ENCODE peak calls at places on chromosomes 12 and 14, in ten cellular contexts. A is brain microvascular endothelial cell, C is stomach, D is HCT116, Q is testis, U is lung, F is kidney, T is tibial nerve, L is fibroblast of villous mesenchyme, B is foreskin fibroblast. M is an unnamed sample.

GRCh38 chr12:95218852-95219171 is 1.2 kb downstream of the VEZT start:
- DNase-seq in L (peak), T (no peak), D (no peak), Q (peak), F (no peak), U (no peak), A (no peak), B (no peak), C (no peak), M (peak)

GRCh38 chr12:57213763-57214397 is 2.7 kb upstream of the NXPH4 start:
- DNase-seq in U (no peak), B (no peak), Q (no peak), C (no peak), D (no peak), T (no peak), L (no peak), F (no peak), A (no peak), M (no peak)

GRCh38 chr14:64081174-64081746 is 212.9 kb downstream of the ESR2 start:
- DNase-seq in Q (no peak), U (no peak), L (no peak), C (no peak), D (no peak), B (no peak), F (no peak), A (no peak), T (no peak), M (no peak)

GRCh38 chr14:33317675-33318074 is 379.0 kb downstream of the NPAS3 start:
- DNase-seq in C (no peak), L (no peak), U (no peak), A (no peak), Q (no peak), F (no peak), B (no peak), D (no peak), T (no peak), M (no peak)

GRCh38 chr14:59251811-59252771 is 63.6 kb downstream of the DAAM1 start:
- DNase-seq in A (no peak), L (peak), U (no peak), C (no peak), B (no peak), Q (no peak), D (no peak), T (no peak), F (no peak), M (peak)

GRCh38 chr12:119988440-119988787 is 622 bp upstream of the BICDL1 start:
- DNase-seq in F (no peak), A (peak), Q (no peak), L (peak), D (no peak), C (no peak), T (no peak), B (peak), U (no peak), M (peak)

GRCh38 chr14:103742499-103743255 is 27.1 kb downstream of the ZFYVE21 start:
- DNase-seq in T (peak), C (no peak), U (no peak), A (no peak), D (no peak), B (no peak), F (peak), Q (no peak), L (no peak), M (no peak)

GRCh38 chr12:50110127-50110761 is 1.8 kb upstream of the COX14 start:
- DNase-seq in U (peak), D (no peak), T (no peak), B (peak), A (no peak), F (peak), L (no peak), C (peak), Q (no peak), M (no peak)

GRCh38 chr14:61331992-61332657 is 10.7 kb downstream of the PRKCH start:
- DNase-seq in A (no peak), U (no peak), B (no peak), F (no peak), C (no peak), D (no peak), L (no peak), T (no peak), Q (no peak), M (no peak)

GRCh38 chr12:132572106-132572505 is 38.3 kb downstream of the LRCOL1 start:
- DNase-seq in D (no peak), C (peak), U (peak), A (no peak), B (no peak), Q (no peak), L (no peak), F (no peak), T (no peak), M (no peak)

GRCh38 chr12:62744551-62744950 is 190.4 kb downstream of the PPM1H start:
- DNase-seq in D (no peak), Q (no peak), L (no peak), C (no peak), B (peak), F (no peak), T (no peak), A (peak), U (no peak), M (no peak)

GRCh38 chr12:49750027-49750977 is 8.9 kb downstream of the TMBIM6 start:
- DNase-seq in L (peak), F (no peak), D (peak), Q (no peak), C (no peak), B (peak), T (no peak), U (no peak), A (peak), M (peak)

GRCh38 chr12:1776139-1776975 is 44.0 kb upstream of the LRTM2 start:
- DNase-seq in T (no peak), C (no peak), B (peak), Q (no peak), A (peak), L (peak), F (no peak), U (no peak), D (no peak), M (peak)

GRCh38 chr14:55005071-55005470 is 21.8 kb downstream of the WDHD1 start:
- DNase-seq in C (no peak), T (no peak), F (no peak), A (peak), D (no peak), L (no peak), U (no peak), Q (no peak), B (peak), M (no peak)
- TF ChIP-seq CTCF in C (no peak), T (no peak), F (no peak), A (no peak), D (no peak), L (no peak), U (no peak), Q (no peak), B (no peak), M (no peak)

GRCh38 chr14:96105921-96106441 is 66.8 kb downstream of the C14orf132 start:
- DNase-seq in T (peak), F (peak), L (peak), B (peak), C (peak), D (no peak), A (no peak), Q (no peak), U (peak), M (no peak)

GRCh38 chr14:96103075-96103474 is 63.9 kb downstream of the C14orf132 start:
- DNase-seq in B (no peak), Q (no peak), L (no peak), F (no peak), C (no peak), U (no peak), A (no peak), D (no peak), T (no peak), M (no peak)

GRCh38 chr14:96105089-96105920 is 66.1 kb downstream of the C14orf132 start:
- DNase-seq in F (no peak), Q (no peak), A (no peak), U (no peak), C (no peak), L (peak), B (peak), T (no peak), D (no peak), M (no peak)

GRCh38 chr14:96103560-96104460 is 64.6 kb downstream of the C14orf132 start:
- DNase-seq in A (no peak), Q (no peak), T (no peak), D (no peak), C (no peak), U (no peak), F (peak), L (no peak), B (no peak), M (no peak)

GRCh38 chr14:96104469-96105057 is 65.4 kb downstream of the C14orf132 start:
- DNase-seq in Q (no peak), B (peak), A (peak), T (peak), F (peak), D (no peak), C (peak), L (peak), U (peak), M (peak)
- H3K4me3 ChIP-seq in Q (no peak), B (no peak), A (no peak), T (no peak), F (no peak), D (no peak), C (no peak), L (no peak), U (no peak), M (no peak)

DNA sequence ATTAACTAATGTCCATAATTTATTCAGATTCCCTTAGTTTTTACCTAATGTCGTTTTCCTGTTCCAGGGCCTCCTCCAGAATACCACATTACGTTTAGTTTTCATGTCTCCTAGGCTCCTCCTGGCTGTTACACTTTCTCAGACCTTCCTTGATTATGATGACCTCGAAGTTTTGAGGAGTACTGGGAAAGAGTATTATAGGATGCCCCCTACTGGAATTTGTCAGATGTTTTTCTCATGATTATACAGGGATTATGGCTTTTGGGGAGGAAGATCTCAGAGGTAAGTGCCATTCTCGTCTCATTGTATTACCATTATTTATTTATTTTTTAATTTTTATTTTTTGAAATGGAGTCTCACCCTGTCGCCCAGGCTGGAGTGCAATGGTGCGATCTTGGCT is 17.7 kb upstream of the C1S start:
- DNase-seq in F (no peak), U (no peak), L (peak), B (peak), Q (no peak), D (peak), C (no peak), T (no peak), A (peak), M (peak)
- TF ChIP-seq CTCF in F (peak), U (peak), L (peak), B (peak), Q (peak), D (peak), C (peak), T (no peak), A (peak), M (peak)

GRCh38 chr12:2813573-2814185 is 1.2 kb downstream of the ITFG2 start:
- DNase-seq in L (peak), T (no peak), B (peak), D (peak), Q (peak), F (no peak), U (peak), A (peak), C (no peak), M (peak)
- H3K4me3 ChIP-seq in L (peak), T (peak), B (peak), D (peak), Q (peak), F (peak), U (no peak), A (peak), C (peak), M (peak)